ENCODE peak calls at places on chromosomes 5 and 9, in ten cellular contexts. H is neuronal stem cell, A is stomach, S is SJSA1, J is ovary, T is dorsolateral prefrontal cortex, W is heart left ventricle, V is brain microvascular endothelial cell, Y is GM23248, C is A549. L is an unnamed sample.

GRCh38 chr5:134138416-134139376 is 24.2 kb downstream of the TCF7 start:
- DNase-seq in H (no peak), A (peak; percentile 22), S (peak; percentile 59), J (no peak), T (peak; percentile 15), W (no peak), V (no peak), Y (peak; percentile 93), C (no peak), L (no peak)

GRCh38 chr9:33161011-33161588 is 6.0 kb downstream of the B4GALT1 start:
- DNase-seq in H (peak; percentile 40), A (peak; percentile 62), S (peak; percentile 85), J (peak; percentile 70), T (no peak), W (peak; percentile 68), V (peak; percentile 97), Y (peak; percentile 96), C (peak; percentile 82), L (no peak)

GRCh38 chr9:90974007-90974406 is 172.4 kb downstream of the SYK start:
- DNase-seq in H (no peak), A (no peak), S (no peak), J (no peak), T (no peak), W (no peak), V (peak; percentile 80), Y (no peak), C (no peak), L (no peak)

GRCh38 chr5:136780518-136780917 is 415.2 kb upstream of the TRPC7 start:
- DNase-seq in H (no peak), A (no peak), S (peak; percentile 44), J (no peak), T (no peak), W (no peak), V (no peak), Y (no peak), C (no peak), L (no peak)

GRCh38 chr5:34604119-34604675 is 51.9 kb upstream of the RAI14 start:
- DNase-seq in H (no peak), A (no peak), S (no peak), J (no peak), T (no peak), W (no peak), V (no peak), Y (no peak), C (no peak), L (no peak)

GRCh38 chr5:132020568-132021339 is 9.3 kb upstream of the ACSL6 start:
- DNase-seq in H (no peak), A (no peak), S (no peak), J (no peak), T (no peak), W (no peak), V (no peak), Y (peak; percentile 47), C (no peak), L (no peak)

GRCh38 chr5:127832057-127832456 is 128.9 kb downstream of the CCDC192 start:
- DNase-seq in H (no peak), A (no peak), S (no peak), J (no peak), T (no peak), W (no peak), V (no peak), Y (no peak), C (no peak), L (no peak)

GRCh38 chr5:109743770-109744212 is 54.1 kb downstream of the MAN2A1 start:
- DNase-seq in H (no peak), A (no peak), S (peak; percentile 97), J (no peak), T (no peak), W (no peak), V (peak; percentile 96), Y (peak; percentile 97), C (peak; percentile 38), L (no peak)

GRCh38 chr5:131685514-131686171 is 50.6 kb upstream of the RAPGEF6 start:
- DNase-seq in H (no peak), A (no peak), S (no peak), J (no peak), T (no peak), W (no peak), V (no peak), Y (peak; percentile 43), C (no peak), L (no peak)

GRCh38 chr9:5549671-5550650 is 39.6 kb downstream of the PDCD1LG2 start:
- DNase-seq in H (no peak), A (no peak), S (no peak), J (no peak), T (no peak), W (no peak), V (peak; percentile 44), Y (peak; percentile 73), C (no peak), L (no peak)

GRCh38 chr5:22372376-22372775 is 480.8 kb downstream of the CDH12 start:
- DNase-seq in H (no peak), A (no peak), S (peak; percentile 26), J (no peak), T (peak; percentile 20), W (no peak), V (no peak), Y (peak; percentile 23), C (no peak), L (no peak)

GRCh38 chr9:87534957-87535356 is 37.3 kb downstream of the DAPK1 start:
- DNase-seq in H (no peak), A (no peak), S (no peak), J (no peak), T (no peak), W (no peak), V (no peak), Y (no peak), C (no peak), L (no peak)

GRCh38 chr9:127035948-127036347 is 86.5 kb downstream of the ANGPTL2 start:
- DNase-seq in H (no peak), A (no peak), S (no peak), J (peak; percentile 79), T (no peak), W (peak; percentile 82), V (no peak), Y (peak; percentile 41), C (no peak), L (peak; percentile 30)

GRCh38 chr9:89603629-89604462 is 966 bp upstream of the GADD45G start:
- DNase-seq in H (peak; percentile 82), A (peak; percentile 81), S (no peak), J (peak; percentile 86), T (peak; percentile 60), W (peak; percentile 87), V (no peak), Y (peak; percentile 41), C (peak; percentile 45), L (peak; percentile 64)

GRCh38 chr9:99199938-99200539 is 21.7 kb downstream of the ALG2 start:
- DNase-seq in H (no peak), A (no peak), S (no peak), J (no peak), T (no peak), W (no peak), V (no peak), Y (no peak), C (no peak), L (no peak)

GRCh38 chr5:88888291-88888690 is 5.3 kb upstream of the MEF2C start:
- DNase-seq in H (no peak), A (no peak), S (no peak), J (no peak), T (no peak), W (no peak), V (no peak), Y (no peak), C (no peak), L (no peak)

GRCh38 chr9:130222833-130223232 is 42.7 kb upstream of the HMCN2 start:
- DNase-seq in H (no peak), A (no peak), S (no peak), J (no peak), T (no peak), W (no peak), V (no peak), Y (no peak), C (no peak), L (no peak)

GRCh38 chr5:159186319-159186718 is 23.0 kb downstream of the RNF145 start:
- DNase-seq in H (no peak), A (no peak), S (no peak), J (no peak), T (no peak), W (no peak), V (no peak), Y (no peak), C (no peak), L (no peak)
- H3K27ac ChIP-seq in H (peak overlapping the region; percentile 54), A (no peak overlapping the region), S (peak overlapping the region; percentile 98), J (no peak overlapping the region), T (no peak overlapping the region), W (no peak overlapping the region), V (peak overlapping the region; percentile 90), Y (peak overlapping the region; percentile 96), C (peak overlapping the region; percentile 94), L (no peak overlapping the region)

DNA sequence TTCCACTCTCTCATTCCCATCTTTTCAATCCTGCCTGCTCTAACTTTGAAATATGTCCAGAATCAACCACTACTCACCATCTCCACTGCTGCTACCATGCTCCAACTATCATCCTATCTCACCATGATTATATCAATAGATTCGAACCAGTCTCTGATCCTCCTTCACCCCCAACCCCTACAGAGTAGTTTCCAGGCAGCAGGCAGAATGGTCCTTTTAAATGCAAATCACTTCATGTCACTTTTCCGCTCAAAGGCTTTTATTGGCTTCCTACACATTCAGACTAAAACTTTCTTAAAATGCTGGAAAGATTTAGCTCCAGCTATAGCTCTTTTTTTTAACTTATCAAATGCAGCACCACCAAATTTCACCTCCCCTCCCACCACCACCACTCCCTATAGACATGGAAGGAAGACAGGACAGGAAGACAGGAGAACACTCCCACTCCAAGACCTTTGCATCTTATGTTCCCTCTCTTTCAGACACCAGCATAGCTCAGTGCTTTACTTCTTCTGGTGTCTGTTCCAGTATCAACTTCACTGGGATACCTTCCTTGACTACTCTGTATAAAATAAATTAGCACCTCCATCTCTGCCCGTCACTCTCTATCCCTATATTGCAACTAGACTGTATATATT is 9.9 kb upstream of the PPP2R2B start:
- DNase-seq in H (no peak), A (no peak), S (no peak), J (no peak), T (no peak), W (no peak), V (no peak), Y (no peak), C (no peak), L (no peak)
- H3K27ac ChIP-seq in H (no peak overlapping the region), A (no peak overlapping the region), S (no peak overlapping the region), J (no peak overlapping the region), T (no peak overlapping the region), W (no peak overlapping the region), V (no peak overlapping the region), Y (no peak overlapping the region), C (no peak overlapping the region), L (no peak overlapping the region)

DNA sequence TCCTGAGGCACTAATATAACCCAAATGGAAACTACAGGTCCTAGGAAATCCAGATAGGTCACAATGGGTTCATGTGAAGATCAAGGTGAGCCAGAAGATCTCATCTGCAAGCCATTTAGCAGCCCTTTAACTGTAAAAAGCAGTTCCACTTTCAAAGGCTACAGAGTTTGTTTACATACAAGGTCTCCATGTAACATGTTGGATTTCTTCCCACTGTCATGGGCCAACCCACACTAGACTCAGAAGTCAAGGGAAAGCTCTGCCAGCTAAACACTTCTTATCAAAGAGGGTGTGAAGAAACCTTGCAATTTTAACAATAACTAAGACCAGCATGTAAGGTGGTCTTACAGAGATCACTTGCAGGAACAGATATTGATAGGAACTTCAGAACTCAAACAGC is 3.8 kb upstream of the CTNNAL1 start:
- DNase-seq in H (no peak), A (no peak), S (no peak), J (no peak), T (no peak), W (no peak), V (no peak), Y (no peak), C (no peak), L (no peak)
- H3K27ac ChIP-seq in H (no peak overlapping the region), A (no peak overlapping the region), S (no peak overlapping the region), J (peak overlapping the region; percentile 6), T (no peak overlapping the region), W (no peak overlapping the region), V (no peak overlapping the region), Y (no peak overlapping the region), C (no peak overlapping the region), L (no peak overlapping the region)

GRCh38 chr5:14268738-14269137 is 125.6 kb downstream of the TRIO start:
- DNase-seq in H (no peak), A (no peak), S (no peak), J (peak; percentile 68), T (no peak), W (peak; percentile 68), V (no peak), Y (peak; percentile 65), C (no peak), L (no peak)
- H3K27ac ChIP-seq in H (no peak overlapping the region), A (no peak overlapping the region), S (peak overlapping the region; percentile 99), J (peak overlapping the region; percentile 2), T (no peak overlapping the region), W (peak overlapping the region; percentile 83), V (peak overlapping the region; percentile 91), Y (peak overlapping the region; percentile 96), C (peak overlapping the region; percentile 66), L (no peak overlapping the region)

L was measured in caudate nucleus.